ENCODE peak calls at places on chromosome 17, in eight cellular contexts. I, W, E, D, U, G, R and O are unnamed samples.

GRCh38 chr17:81840826-81841778 is 6.3 kb upstream of the PPP1R27 start:
- DNase-seq in I (no peak), W (peak; percentile 92), E (no peak), D (no peak), U (no peak), G (no peak), R (peak; percentile 50), O (peak; percentile 89)

GRCh38 chr17:69607162-69607834 is 192.8 kb downstream of the MAP2K6 start:
- DNase-seq in I (no peak), W (peak; percentile 60), E (no peak), D (peak; percentile 85), U (peak; percentile 46), G (no peak), R (peak; percentile 77), O (peak; percentile 71)

GRCh38 chr17:33514369-33514768 is 221.3 kb upstream of the ASIC2 start:
- DNase-seq in I (no peak), W (no peak), E (no peak), D (no peak), U (no peak), G (no peak), R (no peak), O (no peak)

GRCh38 chr17:42421479-42422332 is 1.4 kb downstream of the CAVIN1 start:
- DNase-seq in I (no peak), W (no peak), E (no peak), D (peak; percentile 81), U (peak; percentile 75), G (no peak), R (peak; percentile 56), O (peak; percentile 78)

GRCh38 chr17:8210761-8211458 is 535 bp upstream of the AURKB start:
- DNase-seq in I (no peak), W (no peak), E (no peak), D (no peak), U (no peak), G (no peak), R (no peak), O (no peak)

GRCh38 chr17:17568772-17569195 is 22.7 kb downstream of the PEMT start:
- DNase-seq in I (peak; percentile 36), W (peak; percentile 76), E (no peak), D (peak; percentile 36), U (peak; percentile 42), G (peak; percentile 43), R (peak; percentile 81), O (peak; percentile 74)

GRCh38 chr17:38322156-38322779 is 21.5 kb downstream of the GPR179 start:
- DNase-seq in I (peak; percentile 68), W (no peak), E (peak; percentile 12), D (peak; percentile 39), U (peak; percentile 57), G (peak; percentile 55), R (peak; percentile 54), O (peak; percentile 64)

GRCh38 chr17:22303865-22304264 is 611.5 kb downstream of the KCNJ18 start:
- DNase-seq in I (no peak), W (no peak), E (no peak), D (no peak), U (no peak), G (no peak), R (no peak), O (no peak)

GRCh38 chr17:45430738-45431530 is 1.7 kb downstream of the ARHGAP27 start:
- DNase-seq in I (no peak), W (peak; percentile 88), E (no peak), D (no peak), U (no peak), G (peak; percentile 17), R (no peak), O (no peak)

GRCh38 chr17:47717261-47717697 is 15.8 kb upstream of the TBX21 start:
- DNase-seq in I (no peak), W (no peak), E (no peak), D (no peak), U (no peak), G (no peak), R (no peak), O (no peak)

GRCh38 chr17:74888440-74888839 is 5.0 kb downstream of the FADS6 start:
- DNase-seq in I (no peak), W (no peak), E (no peak), D (no peak), U (no peak), G (no peak), R (no peak), O (no peak)

GRCh38 chr17:57874434-57875108 is 24.7 kb upstream of the MRPS23 start:
- DNase-seq in I (no peak), W (no peak), E (peak; percentile 72), D (peak; percentile 95), U (peak; percentile 83), G (no peak), R (peak; percentile 76), O (peak; percentile 83)

GRCh38 chr17:42403150-42403549 is 14.9 kb upstream of the STAT3 start:
- DNase-seq in I (peak; percentile 46), W (no peak), E (no peak), D (no peak), U (no peak), G (no peak), R (no peak), O (no peak)

GRCh38 chr17:6488008-6488539 is 43.8 kb downstream of the PIMREG start:
- DNase-seq in I (no peak), W (no peak), E (no peak), D (no peak), U (no peak), G (no peak), R (no peak), O (no peak)

GRCh38 chr17:58318065-58318481 is 10.5 kb downstream of the TSPOAP1 start:
- DNase-seq in I (no peak), W (no peak), E (no peak), D (no peak), U (peak; percentile 11), G (no peak), R (no peak), O (no peak)

GRCh38 chr17:33229499-33229898 is 63.6 kb downstream of the ASIC2 start:
- DNase-seq in I (no peak), W (no peak), E (no peak), D (no peak), U (no peak), G (no peak), R (no peak), O (no peak)

GRCh38 chr17:79365361-79365760 is 245.5 kb downstream of the RBFOX3 start:
- DNase-seq in I (no peak), W (no peak), E (no peak), D (no peak), U (no peak), G (no peak), R (no peak), O (no peak)
- H3K27me3 ChIP-seq in I (peaks cover 8% of the 10 kb centered on the region), W (peaks cover 15% of the 10 kb centered on the region), E (no peaks in the 10 kb centered on the region), D (peaks cover 19% of the 10 kb centered on the region), U (no peaks in the 10 kb centered on the region), G (no peaks in the 10 kb centered on the region), R (peaks cover 97% of the 10 kb centered on the region), O (peaks cover 88% of the 10 kb centered on the region)

GRCh38 chr17:76241776-76242175 is 1.5 kb upstream of the RNF157 start:
- DNase-seq in I (no peak), W (no peak), E (no peak), D (no peak), U (no peak), G (no peak), R (no peak), O (no peak)

GRCh38 chr17:76240461-76241204 is at the start of gene RNF157:
- DNase-seq in I (peak; percentile 72), W (peak; percentile 32), E (no peak), D (peak; percentile 48), U (peak; percentile 40), G (peak; percentile 71), R (peak; percentile 73), O (peak; percentile 89)

GRCh38 chr17:76238847-76239537 is 1.3 kb downstream of the RNF157 start:
- DNase-seq in I (no peak), W (no peak), E (no peak), D (no peak), U (no peak), G (no peak), R (no peak), O (no peak)

GRCh38 chr17:76239538-76240274 is 587 bp downstream of the RNF157 start:
- DNase-seq in I (no peak), W (no peak), E (no peak), D (no peak), U (no peak), G (no peak), R (no peak), O (no peak)

DNA sequence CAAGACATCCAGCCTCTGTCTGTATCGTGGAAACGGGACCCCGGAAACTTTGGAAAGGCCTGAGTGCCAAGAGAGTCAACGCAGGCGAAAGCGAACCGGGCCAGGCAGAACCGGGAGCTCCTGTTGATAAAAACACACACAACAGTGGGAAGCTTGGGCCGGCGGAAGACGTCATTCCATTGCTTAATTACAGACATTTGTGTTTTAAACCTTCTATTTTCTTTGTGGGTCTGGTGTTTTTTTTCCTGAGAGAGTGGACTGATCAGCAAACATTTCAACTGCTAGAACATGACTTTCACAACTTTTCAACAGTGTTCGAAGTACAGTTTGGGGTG is 879 bp upstream of the RNF157 start:
- DNase-seq in I (no peak), W (no peak), E (no peak), D (no peak), U (peak; percentile 31), G (no peak), R (no peak), O (peak; percentile 46)
- H3K27me3 ChIP-seq in I (no peaks in the 10 kb centered on the region), W (no peaks in the 10 kb centered on the region), E (no peaks in the 10 kb centered on the region), D (peaks cover 19% of the 10 kb centered on the region), U (peaks cover 4% of the 10 kb centered on the region), G (no peaks in the 10 kb centered on the region), R (no peaks in the 10 kb centered on the region), O (no peaks in the 10 kb centered on the region)

DNA sequence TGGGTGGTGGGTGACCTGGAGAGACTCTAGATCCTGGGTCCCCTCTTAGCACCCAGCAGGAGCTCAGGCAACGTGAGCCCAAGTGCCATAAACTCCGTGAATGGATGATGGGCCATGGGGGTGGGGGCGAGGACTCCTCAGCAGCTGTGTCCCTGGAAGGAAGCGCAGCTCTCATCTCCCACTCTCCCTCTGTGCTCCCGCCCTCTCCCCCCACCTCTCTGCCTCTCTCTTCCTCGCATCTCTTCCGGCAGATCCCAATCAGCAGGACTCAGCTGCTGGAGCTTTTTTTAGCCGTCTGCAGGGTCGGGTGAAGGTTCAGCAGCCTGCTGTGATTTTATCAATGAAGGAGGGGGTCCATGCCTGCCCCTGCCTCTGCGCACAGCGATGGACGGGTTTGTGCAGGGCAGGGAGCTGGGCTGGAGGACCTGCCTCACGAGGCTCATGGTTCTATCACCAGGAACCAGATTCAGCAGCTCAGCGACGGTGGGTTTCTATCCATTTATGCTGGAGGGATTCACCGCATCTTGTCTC is 8.3 kb downstream of the CCR7 start:
- DNase-seq in I (peak; percentile 1), W (no peak), E (no peak), D (no peak), U (peak; percentile 71), G (no peak), R (peak; percentile 64), O (no peak)
- H3K27me3 ChIP-seq in I (no peaks in the 10 kb centered on the region), W (no peaks in the 10 kb centered on the region), E (no peaks in the 10 kb centered on the region), D (peaks cover 2% of the 10 kb centered on the region), U (no peaks in the 10 kb centered on the region), G (no peaks in the 10 kb centered on the region), R (peaks cover 10% of the 10 kb centered on the region), O (no peaks in the 10 kb centered on the region)

DNA sequence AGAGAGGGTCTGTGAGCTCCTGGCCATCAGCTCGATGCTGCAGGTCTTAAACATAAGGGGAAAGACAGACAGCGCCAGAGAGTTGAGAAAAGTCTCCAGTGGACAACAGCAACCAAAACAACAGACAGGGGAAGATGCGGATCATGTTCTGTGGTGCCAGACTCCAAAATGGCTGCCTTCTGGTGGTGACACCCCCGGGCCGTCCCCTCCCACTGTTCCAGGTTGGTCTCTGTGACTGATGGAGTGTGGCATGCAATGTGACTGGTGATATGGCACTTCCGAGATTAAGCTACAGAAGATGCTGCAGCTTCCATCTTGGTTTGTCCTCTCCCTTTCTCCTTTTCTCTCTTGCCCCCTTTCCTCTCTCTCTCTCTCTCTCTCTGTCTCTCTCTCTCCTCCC is 40.4 kb upstream of the RBFOX3 start:
- DNase-seq in I (no peak), W (peak; percentile 0), E (no peak), D (no peak), U (no peak), G (no peak), R (no peak), O (no peak)
- H3K27me3 ChIP-seq in I (peaks cover 20% of the 10 kb centered on the region), W (peaks cover 3% of the 10 kb centered on the region), E (no peaks in the 10 kb centered on the region), D (peaks cover 9% of the 10 kb centered on the region), U (no peaks in the 10 kb centered on the region), G (peaks cover 6% of the 10 kb centered on the region), R (peaks cover 87% of the 10 kb centered on the region), O (peaks cover 2% of the 10 kb centered on the region)